ENCODE peak calls at places on chromosome X, in eight cellular contexts. One of them, this sample, is unnamed. For H3K9me3, the result is how much of the 10 kb centered on the place peaks cover.

GRCh38 chrX:143336261-143336660 is 181.0 kb downstream of the SPANXN3 start:
- DNase-seq in A673: no peak
- DNase-seq in astrocyte: no peak
- DNase-seq in endothelial cell of umbilical vein: no peak
- DNase-seq in MM.1S: no peak
- DNase-seq in GM23248: no peak
- DNase-seq in PC-3: no peak
- DNase-seq in neural progenitor cell: no peak
- DNase-seq in this sample: no peak

GRCh38 chrX:1537031-1537715 is at the start of gene P2RY8:
- DNase-seq in neural progenitor cell: no peak
- DNase-seq in astrocyte: no peak
- DNase-seq in A673: peak
- DNase-seq in PC-3: peak
- DNase-seq in GM23248: peak
- DNase-seq in MM.1S: peak
- DNase-seq in endothelial cell of umbilical vein: no peak
- DNase-seq in this sample: no peak

GRCh38 chrX:13078739-13079444 is 34.5 kb upstream of the FAM9C start:
- DNase-seq in PC-3: no peak
- DNase-seq in A673: no peak
- DNase-seq in GM23248: peak
- DNase-seq in astrocyte: peak
- DNase-seq in endothelial cell of umbilical vein: peak
- DNase-seq in neural progenitor cell: peak
- DNase-seq in MM.1S: no peak
- DNase-seq in this sample: peak

GRCh38 chrX:30799327-30799726 is 89.7 kb downstream of the TAB3 start:
- DNase-seq in PC-3: no peak
- DNase-seq in MM.1S: no peak
- DNase-seq in GM23248: no peak
- DNase-seq in astrocyte: no peak
- DNase-seq in A673: no peak
- DNase-seq in endothelial cell of umbilical vein: no peak
- DNase-seq in neural progenitor cell: no peak
- DNase-seq in this sample: no peak

GRCh38 chrX:18360867-18361266 is 6.4 kb upstream of the SCML2 start:
- DNase-seq in neural progenitor cell: no peak
- DNase-seq in A673: no peak
- DNase-seq in GM23248: peak
- DNase-seq in MM.1S: no peak
- DNase-seq in endothelial cell of umbilical vein: no peak
- DNase-seq in astrocyte: no peak
- DNase-seq in PC-3: peak
- DNase-seq in this sample: no peak

GRCh38 chrX:100926453-100926852 is 2.3 kb downstream of the XKRX start:
- DNase-seq in A673: no peak
- DNase-seq in MM.1S: no peak
- DNase-seq in PC-3: no peak
- DNase-seq in endothelial cell of umbilical vein: no peak
- DNase-seq in astrocyte: no peak
- DNase-seq in neural progenitor cell: no peak
- DNase-seq in GM23248: peak
- DNase-seq in this sample: no peak

GRCh38 chrX:113260474-113260873 is 419.8 kb upstream of the AMOT start:
- DNase-seq in GM23248: peak
- DNase-seq in A673: no peak
- DNase-seq in endothelial cell of umbilical vein: peak
- DNase-seq in MM.1S: peak
- DNase-seq in neural progenitor cell: peak
- DNase-seq in astrocyte: no peak
- DNase-seq in PC-3: no peak
- DNase-seq in this sample: no peak

GRCh38 chrX:149825424-149825823 is 43.7 kb downstream of the MAGEA9 start:
- DNase-seq in GM23248: peak
- DNase-seq in endothelial cell of umbilical vein: peak
- DNase-seq in neural progenitor cell: peak
- DNase-seq in astrocyte: no peak
- DNase-seq in A673: peak
- DNase-seq in PC-3: peak
- DNase-seq in MM.1S: peak
- DNase-seq in this sample: no peak

GRCh38 chrX:38004046-38004445 is 2.3 kb upstream of the SYTL5 start:
- DNase-seq in astrocyte: no peak
- DNase-seq in A673: no peak
- DNase-seq in PC-3: no peak
- DNase-seq in MM.1S: no peak
- DNase-seq in GM23248: no peak
- DNase-seq in endothelial cell of umbilical vein: no peak
- DNase-seq in neural progenitor cell: no peak
- DNase-seq in this sample: no peak

GRCh38 chrX:145178268-145178667 is 69.0 kb upstream of the SPANXN1 start:
- DNase-seq in endothelial cell of umbilical vein: no peak
- DNase-seq in astrocyte: no peak
- DNase-seq in MM.1S: no peak
- DNase-seq in A673: peak
- DNase-seq in neural progenitor cell: no peak
- DNase-seq in GM23248: no peak
- DNase-seq in PC-3: peak
- DNase-seq in this sample: no peak

GRCh38 chrX:53930513-53931380 is 113.5 kb downstream of the PHF8 start:
- DNase-seq in A673: peak
- DNase-seq in neural progenitor cell: no peak
- DNase-seq in MM.1S: no peak
- DNase-seq in astrocyte: peak
- DNase-seq in PC-3: no peak
- DNase-seq in GM23248: peak
- DNase-seq in endothelial cell of umbilical vein: no peak
- DNase-seq in this sample: peak

GRCh38 chrX:85243761-85244410 is at the start of the genes SATL1 and ZNF711:
- DNase-seq in endothelial cell of umbilical vein: peak
- DNase-seq in MM.1S: peak
- DNase-seq in A673: peak
- DNase-seq in neural progenitor cell: peak
- DNase-seq in astrocyte: peak
- DNase-seq in PC-3: no peak
- DNase-seq in GM23248: peak
- DNase-seq in this sample: peak

GRCh38 chrX:101550825-101551767 is 749 bp downstream of the ARMCX1 start:
- DNase-seq in neural progenitor cell: peak
- DNase-seq in endothelial cell of umbilical vein: peak
- DNase-seq in GM23248: peak
- DNase-seq in A673: peak
- DNase-seq in PC-3: no peak
- DNase-seq in MM.1S: no peak
- DNase-seq in astrocyte: peak
- DNase-seq in this sample: peak

GRCh38 chrX:45806410-45807121 is 605.9 kb upstream of the DIPK2B start:
- DNase-seq in endothelial cell of umbilical vein: peak
- DNase-seq in astrocyte: peak
- DNase-seq in A673: no peak
- DNase-seq in GM23248: peak
- DNase-seq in PC-3: no peak
- DNase-seq in neural progenitor cell: no peak
- DNase-seq in MM.1S: no peak
- DNase-seq in this sample: peak

GRCh38 chrX:84340981-84341380 is 153.0 kb upstream of the RPS6KA6 start:
- DNase-seq in endothelial cell of umbilical vein: no peak
- DNase-seq in GM23248: peak
- DNase-seq in neural progenitor cell: no peak
- DNase-seq in astrocyte: peak
- DNase-seq in A673: no peak
- DNase-seq in PC-3: no peak
- DNase-seq in MM.1S: no peak
- DNase-seq in this sample: peak

GRCh38 chrX:66012094-66012534 is 27.8 kb downstream of the VSIG4 start:
- DNase-seq in PC-3: no peak
- DNase-seq in A673: no peak
- DNase-seq in endothelial cell of umbilical vein: no peak
- DNase-seq in astrocyte: no peak
- DNase-seq in neural progenitor cell: no peak
- DNase-seq in MM.1S: peak
- DNase-seq in GM23248: no peak
- DNase-seq in this sample: no peak

GRCh38 chrX:134907302-134907701 is 83.5 kb upstream of the SMIM10 start:
- DNase-seq in GM23248: no peak
- DNase-seq in MM.1S: no peak
- DNase-seq in endothelial cell of umbilical vein: no peak
- DNase-seq in astrocyte: no peak
- DNase-seq in neural progenitor cell: no peak
- DNase-seq in PC-3: no peak
- DNase-seq in A673: no peak
- DNase-seq in this sample: no peak

GRCh38 chrX:134803551-134804183 is 145.4 kb upstream of the PLAC1 start:
- DNase-seq in astrocyte: peak
- DNase-seq in neural progenitor cell: no peak
- DNase-seq in GM23248: no peak
- DNase-seq in MM.1S: no peak
- DNase-seq in PC-3: no peak
- DNase-seq in A673: no peak
- DNase-seq in endothelial cell of umbilical vein: no peak
- DNase-seq in this sample: no peak

DNA sequence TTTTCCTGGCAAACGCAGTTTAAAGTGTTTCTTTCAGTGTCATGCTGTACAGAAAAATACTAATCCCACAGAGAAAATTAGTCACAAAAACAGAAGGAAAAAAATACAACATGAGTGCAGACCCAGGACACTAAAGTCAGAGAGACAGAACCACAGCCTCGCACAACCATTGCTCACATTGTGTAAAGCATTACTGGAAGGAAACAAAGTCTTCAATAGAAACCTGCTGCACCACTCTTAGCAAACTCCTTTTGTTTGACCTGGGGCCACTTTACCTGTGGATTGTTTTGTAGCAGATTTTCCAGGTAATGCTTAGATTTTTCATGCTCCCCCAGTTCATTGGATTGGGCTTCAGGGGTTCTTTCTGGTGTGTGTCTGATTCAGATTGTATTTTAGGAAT is 131.8 kb upstream of the TMLHE start:
- DNase-seq in neural progenitor cell: no peak
- DNase-seq in astrocyte: no peak
- DNase-seq in MM.1S: no peak
- DNase-seq in endothelial cell of umbilical vein: no peak
- DNase-seq in PC-3: no peak
- DNase-seq in GM23248: no peak
- DNase-seq in A673: no peak
- DNase-seq in this sample: no peak
- H3K9me3 ChIP-seq in neural progenitor cell: under half
- H3K9me3 ChIP-seq in astrocyte: under half
- H3K9me3 ChIP-seq in MM.1S: under half
- H3K9me3 ChIP-seq in endothelial cell of umbilical vein: under half
- H3K9me3 ChIP-seq in PC-3: under half
- H3K9me3 ChIP-seq in GM23248: under half
- H3K9me3 ChIP-seq in A673: under half
- H3K9me3 ChIP-seq in this sample: under half

DNA sequence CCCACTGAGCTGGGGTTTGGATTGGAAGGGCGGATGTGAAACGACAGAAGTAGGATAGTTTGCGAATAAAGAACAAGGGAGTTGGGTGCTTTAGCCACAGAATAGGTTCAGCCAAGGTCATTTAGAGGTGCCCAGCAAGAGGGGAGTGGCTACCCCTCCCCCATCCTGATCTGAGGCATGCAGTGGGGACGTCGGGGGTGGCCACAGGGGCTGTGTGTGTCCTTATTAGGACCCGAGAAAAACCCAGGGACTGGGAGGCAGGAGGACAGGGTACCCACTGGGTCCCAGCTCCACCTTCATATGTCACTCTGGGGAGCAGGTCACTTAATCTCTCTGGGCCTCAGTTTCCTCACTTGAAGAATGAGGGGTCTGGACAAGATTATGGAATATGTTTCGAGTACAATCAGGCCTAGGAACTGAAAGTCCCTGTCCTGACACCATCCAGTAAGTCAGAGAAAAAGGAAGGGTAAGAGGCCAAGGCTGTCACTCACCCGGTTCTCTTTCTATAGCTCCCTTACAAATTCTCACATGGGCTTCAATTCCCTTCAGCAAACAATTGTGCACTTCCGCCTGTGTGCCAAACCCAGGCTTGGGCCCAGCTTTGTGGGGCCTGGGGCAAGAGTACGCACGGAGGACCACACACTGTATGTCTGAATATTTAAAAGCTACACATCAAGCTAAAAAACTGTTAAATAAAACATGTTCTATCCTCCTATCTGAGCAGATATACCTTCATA is 4.2 kb upstream of the NYX start:
- DNase-seq in GM23248: no peak
- DNase-seq in neural progenitor cell: no peak
- DNase-seq in astrocyte: no peak
- DNase-seq in PC-3: no peak
- DNase-seq in MM.1S: no peak
- DNase-seq in A673: no peak
- DNase-seq in endothelial cell of umbilical vein: no peak
- DNase-seq in this sample: no peak
- H3K27ac ChIP-seq in GM23248: no peak
- H3K27ac ChIP-seq in neural progenitor cell: no peak
- H3K27ac ChIP-seq in astrocyte: no peak
- H3K27ac ChIP-seq in PC-3: no peak
- H3K27ac ChIP-seq in MM.1S: peak
- H3K27ac ChIP-seq in A673: no peak
- H3K27ac ChIP-seq in endothelial cell of umbilical vein: no peak
- H3K27ac ChIP-seq in this sample: peak

DNA sequence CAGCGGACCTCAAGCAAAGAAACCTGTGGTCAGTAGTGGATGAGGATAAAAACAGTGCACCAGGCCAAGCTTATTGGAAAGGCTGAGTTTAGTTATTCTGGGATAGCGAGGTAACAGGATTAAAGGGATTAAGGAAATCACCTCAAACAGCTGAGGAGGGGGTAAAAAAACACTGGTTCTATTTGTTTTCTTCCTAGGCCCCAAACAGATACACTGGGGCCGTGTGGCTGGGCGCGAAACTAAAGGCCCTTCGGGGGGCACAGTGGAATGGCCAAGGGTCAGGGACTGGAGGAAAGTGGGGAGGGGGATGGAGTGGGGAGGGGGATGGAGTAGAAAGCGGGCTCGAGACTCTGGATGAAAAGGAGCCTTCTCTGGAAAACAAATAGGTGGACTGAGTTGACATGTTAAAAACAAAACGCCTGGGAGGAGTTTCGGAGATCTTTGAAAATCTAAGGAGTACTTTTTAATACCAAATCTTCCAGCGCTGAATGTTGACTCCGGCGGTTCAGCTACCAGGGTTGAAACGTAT is 2.9 kb downstream of the SOX3 start:
- DNase-seq in endothelial cell of umbilical vein: no peak
- DNase-seq in neural progenitor cell: peak
- DNase-seq in PC-3: no peak
- DNase-seq in A673: no peak
- DNase-seq in astrocyte: no peak
- DNase-seq in GM23248: no peak
- DNase-seq in MM.1S: no peak
- DNase-seq in this sample: no peak
- TF ChIP-seq EZH2 in endothelial cell of umbilical vein: no peak
- TF ChIP-seq EZH2 in neural progenitor cell: no peak
- TF ChIP-seq EZH2 in PC-3: peak
- TF ChIP-seq EZH2 in A673: peak
- TF ChIP-seq EZH2 in astrocyte: no peak
- TF ChIP-seq EZH2 in GM23248: peak
- TF ChIP-seq EZH2 in MM.1S: no peak
- TF ChIP-seq EZH2 in this sample: no peak

DNA sequence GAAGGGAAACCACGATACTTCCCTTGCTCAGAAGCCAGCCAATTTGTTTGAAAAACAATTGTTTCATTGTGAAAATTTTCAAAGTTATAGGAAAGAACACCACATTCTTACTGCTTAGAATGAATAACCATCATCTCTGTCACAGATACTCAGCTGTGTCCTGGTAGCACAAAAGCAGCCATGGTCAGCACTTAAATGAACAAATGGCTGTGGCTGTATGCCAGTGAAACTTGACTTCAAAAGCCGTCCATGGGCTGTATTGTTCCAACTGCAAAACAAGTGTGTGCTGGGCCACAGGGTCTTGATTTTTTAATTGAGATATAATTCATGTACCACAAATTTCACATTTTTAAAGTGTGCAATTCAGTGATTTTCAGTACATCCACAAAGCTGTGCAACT is 19.6 kb downstream of the NSDHL start:
- DNase-seq in endothelial cell of umbilical vein: no peak
- DNase-seq in GM23248: no peak
- DNase-seq in MM.1S: no peak
- DNase-seq in neural progenitor cell: no peak
- DNase-seq in A673: no peak
- DNase-seq in PC-3: no peak
- DNase-seq in astrocyte: no peak
- DNase-seq in this sample: no peak
- H3K9me3 ChIP-seq in endothelial cell of umbilical vein: under half
- H3K9me3 ChIP-seq in GM23248: under half
- H3K9me3 ChIP-seq in MM.1S: under half
- H3K9me3 ChIP-seq in neural progenitor cell: under half
- H3K9me3 ChIP-seq in A673: under half
- H3K9me3 ChIP-seq in PC-3: under half
- H3K9me3 ChIP-seq in astrocyte: under half
- H3K9me3 ChIP-seq in this sample: under half